ENCODE peak calls at places on chromosomes 4 and X, in ten cellular contexts. R, P, B, O, N, A, F, L, I and Z are unnamed samples.

GRCh38 chr4:120318447-120318846 is 251.8 kb upstream of the MAD2L1 start:
- DNase-seq in N (no peak), O (no peak), A (no peak), B (no peak), R (no peak), L (no peak), F (no peak), I (no peak), P (no peak), Z (no peak)

GRCh38 chrX:153582896-153583295 is 16.0 kb downstream of the CCNQ start:
- DNase-seq in N (peak), I (peak), P (peak), O (no peak), F (peak), B (no peak), R (no peak), L (no peak), A (no peak), Z (peak)

GRCh38 chrX:103061486-103061885 is 2.5 kb downstream of the BEX1 start:
- DNase-seq in A (no peak), B (no peak), R (no peak), F (no peak), N (peak), P (no peak), O (no peak), I (no peak), L (no peak), Z (no peak)

GRCh38 chr4:1964971-1965370 is 43.8 kb downstream of the NELFA start:
- DNase-seq in B (no peak), O (no peak), F (no peak), R (no peak), I (no peak), P (no peak), N (no peak), A (no peak), L (no peak), Z (no peak)

GRCh38 chr4:26859762-26860156 is 882 bp upstream of the STIM2 start:
- DNase-seq in R (no peak), F (no peak), A (no peak), I (no peak), O (no peak), L (no peak), N (no peak), B (no peak), P (no peak), Z (no peak)

GRCh38 chrX:69028006-69028760 is 137.1 kb downstream of the PJA1 start:
- DNase-seq in B (no peak), O (no peak), P (no peak), L (no peak), R (no peak), F (no peak), N (no peak), I (no peak), A (no peak), Z (no peak)

GRCh38 chr4:118018381-118018780 is 15.9 kb upstream of the NDST3 start:
- DNase-seq in I (no peak), R (no peak), F (no peak), O (no peak), A (no peak), L (no peak), N (no peak), B (no peak), P (no peak), Z (no peak)

GRCh38 chr4:106676173-106676921 is 307.8 kb upstream of the GIMD1 start:
- DNase-seq in F (peak), L (no peak), O (no peak), N (no peak), P (no peak), A (no peak), R (no peak), I (no peak), B (no peak), Z (peak)

GRCh38 chr4:128285085-128286023 is 2.3 kb downstream of the PGRMC2 start:
- DNase-seq in L (no peak), R (no peak), N (peak), O (no peak), P (no peak), F (peak), A (no peak), I (no peak), B (peak), Z (no peak)

GRCh38 chrX:9873952-9874351 is 87.7 kb downstream of the SHROOM2 start:
- DNase-seq in L (no peak), F (peak), O (no peak), R (no peak), N (peak), P (peak), B (peak), I (no peak), A (no peak), Z (peak)

GRCh38 chrX:108304210-108304609 is 134.0 kb downstream of the COL4A6 start:
- DNase-seq in A (no peak), N (no peak), L (no peak), R (no peak), B (no peak), I (no peak), O (no peak), F (peak), P (no peak), Z (peak)

GRCh38 chrX:81537723-81538122 is 335.8 kb downstream of the SH3BGRL start:
- DNase-seq in L (no peak), B (no peak), F (no peak), R (no peak), I (no peak), P (no peak), N (no peak), O (no peak), A (no peak), Z (no peak)

GRCh38 chr4:182600093-182600492 is 317.1 kb downstream of the DCTD start:
- DNase-seq in L (no peak), O (no peak), F (no peak), I (no peak), P (no peak), N (no peak), R (no peak), B (no peak), A (no peak), Z (no peak)

GRCh38 chr4:160872491-160872890 is 1291.3 kb downstream of the FSTL5 start:
- DNase-seq in B (no peak), I (no peak), O (no peak), F (no peak), N (peak), A (no peak), P (no peak), L (no peak), R (no peak), Z (no peak)

GRCh38 chrX:47751670-47752069 is 85.0 kb upstream of the ZNF81 start:
- DNase-seq in P (peak), I (peak), B (peak), A (no peak), O (no peak), F (peak), L (no peak), N (no peak), R (no peak), Z (peak)

GRCh38 chr4:173025131-173025530 is 143.5 kb upstream of the GALNT7 start:
- DNase-seq in I (no peak), N (peak), O (no peak), P (peak), L (peak), F (peak), A (no peak), B (peak), R (no peak), Z (peak)

GRCh38 chrX:123603516-123603915 is 129.3 kb downstream of the THOC2 start:
- DNase-seq in O (no peak), L (no peak), B (no peak), F (no peak), R (no peak), I (no peak), P (no peak), N (no peak), A (no peak), Z (no peak)

GRCh38 chr4:180041576-180041975 is 2201.6 kb upstream of the TENM3 start:
- DNase-seq in O (no peak), A (no peak), L (no peak), P (no peak), R (no peak), B (no peak), I (no peak), N (peak), F (no peak), Z (no peak)

GRCh38 chr4:99710681-99711345 is 53.2 kb upstream of the C4orf54 start:
- DNase-seq in B (no peak), L (no peak), A (no peak), P (no peak), R (no peak), N (no peak), I (no peak), F (no peak), O (no peak), Z (no peak)

GRCh38 chr4:175109933-175110332 is 191.8 kb downstream of the ADAM29 start:
- DNase-seq in L (no peak), O (no peak), B (no peak), R (no peak), N (no peak), F (no peak), A (no peak), P (peak), I (no peak), Z (no peak)

GRCh38 chr4:178080312-178080711 is 638.1 kb upstream of the AGA start:
- DNase-seq in O (no peak), F (no peak), P (no peak), B (no peak), A (no peak), R (no peak), I (no peak), N (no peak), L (no peak), Z (no peak)

GRCh38 chr4:154616731-154617130 is 4.3 kb upstream of the FGG start:
- DNase-seq in L (no peak), P (no peak), A (no peak), R (no peak), I (no peak), N (no peak), F (no peak), O (no peak), B (no peak), Z (peak)

GRCh38 chr4:152166567-152166966 is 369.3 kb downstream of the FBXW7 start:
- DNase-seq in O (no peak), B (no peak), N (no peak), F (peak), I (no peak), P (no peak), A (no peak), R (no peak), L (no peak), Z (peak)

GRCh38 chr4:82652062-82652461 is 90.3 kb upstream of the TMEM150C start:
- DNase-seq in F (peak), P (no peak), L (no peak), R (no peak), N (no peak), O (no peak), I (no peak), A (no peak), B (no peak), Z (peak)

GRCh38 chr4:14184265-14184664 is 556.7 kb upstream of the BOD1L1 start:
- DNase-seq in L (no peak), O (no peak), N (no peak), R (no peak), B (no peak), I (no peak), P (no peak), F (peak), A (no peak), Z (peak)

GRCh38 chr4:125719987-125720386 is 405.2 kb downstream of the FAT4 start:
- DNase-seq in P (no peak), R (no peak), O (no peak), I (no peak), L (no peak), F (peak), A (no peak), B (peak), N (peak), Z (peak)

GRCh38 chr4:15920723-15921591 is 17.6 kb downstream of the FGFBP1 start:
- DNase-seq in B (peak), P (no peak), I (peak), N (no peak), R (peak), O (peak), F (peak), L (peak), A (no peak), Z (peak)

GRCh38 chrX:102808336-102808735 is 87.8 kb downstream of the GPRASP3 start:
- DNase-seq in I (no peak), P (no peak), R (no peak), N (no peak), B (no peak), O (no peak), L (no peak), F (peak), A (no peak), Z (peak)

GRCh38 chr4:164379694-164380093 is 374.2 kb upstream of the SMIM31 start:
- DNase-seq in A (no peak), N (no peak), P (no peak), O (no peak), I (no peak), R (no peak), L (no peak), F (no peak), B (no peak), Z (no peak)

GRCh38 chr4:164381859-164382258 is 372.1 kb upstream of the SMIM31 start:
- DNase-seq in F (no peak), L (no peak), I (no peak), B (no peak), N (no peak), A (no peak), R (no peak), P (no peak), O (no peak), Z (no peak)

GRCh38 chr4:164384416-164384815 is 369.5 kb upstream of the SMIM31 start:
- DNase-seq in P (no peak), A (no peak), B (no peak), I (no peak), R (no peak), F (no peak), N (no peak), L (no peak), O (no peak), Z (no peak)

DNA sequence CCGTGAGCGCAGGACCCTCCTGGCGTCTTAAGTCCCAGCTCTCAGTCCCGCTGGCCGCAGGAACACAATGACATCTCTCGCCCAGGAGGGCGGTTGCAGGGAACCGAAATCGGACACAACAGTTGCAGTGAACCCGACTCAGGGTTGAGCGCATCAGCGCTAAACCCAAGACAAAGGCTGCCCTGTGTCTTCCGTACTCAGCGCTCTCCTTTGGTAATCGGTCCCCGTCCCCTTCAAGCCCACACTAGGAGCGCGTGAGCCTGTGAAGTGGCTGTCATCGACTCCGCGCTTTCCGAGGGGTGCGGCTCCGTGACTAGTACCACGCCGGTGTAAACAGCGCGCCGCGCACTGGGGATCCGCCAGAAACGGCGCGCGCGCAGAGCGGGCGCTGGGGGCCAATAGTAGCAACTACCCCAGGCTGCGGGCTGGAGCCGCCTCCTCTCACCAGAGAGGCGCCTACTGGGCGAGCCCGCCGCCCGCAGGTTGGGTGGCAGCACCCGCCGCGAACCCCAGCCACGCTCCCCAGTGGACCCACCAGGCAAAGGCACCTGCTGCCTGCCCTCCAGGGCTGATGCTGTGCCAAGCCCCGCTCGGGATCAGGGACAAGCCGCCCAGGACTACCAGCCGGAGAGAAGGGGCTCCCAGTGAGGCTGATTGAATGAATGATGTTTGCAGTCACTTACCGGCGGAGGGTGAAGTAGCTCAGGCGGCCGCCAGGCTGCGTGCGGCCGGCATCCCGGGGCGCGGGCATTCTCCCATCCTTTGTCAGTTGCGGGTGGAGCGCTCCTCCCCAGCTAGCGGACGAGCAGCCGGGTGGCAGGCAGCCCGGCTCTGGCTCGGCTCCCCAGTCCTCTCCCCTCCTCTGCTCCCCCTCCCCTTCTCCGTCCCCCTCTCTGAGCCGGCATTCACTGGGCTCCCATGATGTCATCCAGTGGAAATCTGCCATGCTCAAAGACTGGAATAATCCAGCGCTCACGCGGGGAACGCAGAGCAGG is 370.4 kb upstream of the SMIM31 start:
- DNase-seq in P (peak), I (peak), R (no peak), N (no peak), B (peak), A (no peak), O (no peak), F (no peak), L (peak), Z (peak)
- TF ChIP-seq CTCF in P (peak), I (no peak), R (no peak), N (no peak), B (no peak), A (no peak), O (no peak), F (no peak), L (no peak), Z (peak)

GRCh38 chrX:120794525-120794975 is 81.1 kb downstream of the CT47B1 start:
- DNase-seq in R (no peak), A (no peak), O (no peak), L (no peak), B (no peak), F (peak), P (no peak), I (no peak), N (no peak), Z (peak)

GRCh38 chrX:120790552-120790951 is 85.1 kb downstream of the CT47B1 start:
- DNase-seq in R (no peak), A (no peak), I (no peak), F (no peak), B (no peak), O (no peak), N (no peak), L (no peak), P (no peak), Z (no peak)

GRCh38 chrX:120793098-120793497 is 82.6 kb downstream of the CT47B1 start:
- DNase-seq in A (no peak), F (no peak), I (no peak), P (no peak), R (no peak), L (no peak), B (no peak), O (no peak), N (no peak), Z (no peak)

GRCh38 chrX:120791013-120791643 is 84.5 kb downstream of the CT47B1 start:
- DNase-seq in N (no peak), B (peak), I (peak), L (peak), R (peak), F (peak), O (peak), P (no peak), A (no peak), Z (peak)

DNA sequence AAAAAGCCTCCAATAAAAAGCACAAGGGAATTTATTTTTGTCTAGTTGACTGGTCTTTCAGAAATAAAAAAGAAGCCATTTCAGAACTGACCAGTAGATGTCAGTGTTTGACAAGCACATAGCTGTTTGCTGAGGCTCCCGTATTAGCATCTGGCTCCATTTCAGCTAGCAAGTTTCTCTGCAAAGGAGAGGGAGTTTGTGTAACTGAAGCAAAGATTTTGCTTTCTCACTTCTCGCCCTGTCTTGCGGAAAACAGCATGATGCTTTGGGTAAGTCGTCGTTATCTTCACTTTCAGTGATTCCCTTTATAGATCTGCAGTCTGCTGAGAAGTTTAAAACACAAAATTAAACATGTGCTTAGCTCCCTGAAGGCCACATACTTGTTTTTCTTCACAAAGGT is 85.5 kb downstream of the CT47B1 start:
- DNase-seq in F (peak), N (peak), L (no peak), I (no peak), B (peak), O (no peak), A (no peak), R (no peak), P (no peak), Z (peak)
- H3K4me3 ChIP-seq in F (no peak), N (no peak), L (no peak), I (no peak), B (no peak), O (no peak), A (no peak), R (no peak), P (no peak), Z (no peak)

GRCh38 chrX:3788494-3789233 is 75.2 kb upstream of the PRKX start:
- DNase-seq in A (no peak), F (no peak), I (no peak), L (no peak), R (no peak), B (no peak), O (no peak), P (no peak), N (no peak), Z (no peak)
- TF ChIP-seq CTCF in A (no peak), F (no peak), I (no peak), L (no peak), R (no peak), B (no peak), O (no peak), P (peak), N (no peak), Z (peak)

DNA sequence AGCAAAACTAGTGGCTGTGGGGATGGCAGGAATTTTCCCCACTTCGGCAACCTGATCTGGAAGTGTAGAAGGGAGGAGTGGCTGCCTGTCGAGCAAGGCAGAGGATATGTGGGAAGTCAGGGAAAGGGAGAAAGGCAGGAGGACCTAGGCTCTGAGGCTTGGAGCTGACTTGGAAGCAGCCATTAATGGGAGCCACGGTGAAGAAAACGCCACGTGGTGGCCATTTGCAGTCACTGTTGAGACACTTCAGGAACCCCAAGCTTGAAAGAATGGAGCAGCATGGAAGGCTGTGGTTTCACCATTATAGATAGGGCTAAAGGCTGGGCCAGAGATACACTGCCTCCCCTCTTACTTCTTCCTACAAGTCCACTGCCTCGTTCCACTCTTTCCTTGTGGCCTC is 41.8 kb upstream of the MAML3 start:
- DNase-seq in N (no peak), A (no peak), F (no peak), I (no peak), L (no peak), B (peak), O (no peak), R (no peak), P (no peak), Z (no peak)
- H3K4me3 ChIP-seq in N (no peak), A (no peak), F (no peak), I (no peak), L (no peak), B (no peak), O (no peak), R (no peak), P (no peak), Z (no peak)

DNA sequence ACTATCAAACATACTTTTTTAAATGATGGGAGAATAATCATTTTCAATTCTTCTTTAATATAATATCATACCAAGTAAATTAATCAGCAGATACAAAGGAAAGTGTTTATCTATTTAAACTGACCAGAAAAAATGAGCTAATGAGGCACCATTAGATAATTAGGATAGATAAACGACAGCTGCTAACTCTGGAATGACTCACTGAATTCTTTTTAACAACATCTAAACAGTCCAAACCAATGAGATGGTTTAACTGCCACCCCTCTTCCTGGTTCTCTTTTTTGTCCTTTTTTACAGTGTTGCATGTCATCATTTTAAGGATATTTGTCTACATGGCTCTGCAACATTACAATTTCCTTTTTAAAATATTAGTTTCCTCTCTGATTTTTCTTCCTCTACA is 41.6 kb downstream of the UNC5C start:
- DNase-seq in I (no peak), F (peak), O (no peak), N (no peak), R (no peak), B (no peak), L (no peak), P (no peak), A (no peak), Z (peak)
- TF ChIP-seq CTCF in I (no peak), F (no peak), O (no peak), N (no peak), R (no peak), B (no peak), L (no peak), P (no peak), A (no peak), Z (no peak)

GRCh38 chr4:76898949-76899640 is 1.2 kb upstream of the SOWAHB start:
- DNase-seq in A (no peak), N (peak), B (no peak), P (no peak), I (no peak), L (no peak), F (peak), R (no peak), O (no peak), Z (peak)
- H3K4me3 ChIP-seq in A (peak), N (peak), B (no peak), P (no peak), I (no peak), L (peak), F (no peak), R (no peak), O (no peak), Z (no peak)